ENCODE peak calls at places on chromosomes 4 and X, in ten cellular contexts. Z is kidney tubule cell; A is AG04450; O is naive thymus-derived CD8-positive, alpha-beta T cell; S is OCI-LY7; F is endothelial cell; P is CD8-positive, alpha-beta memory T cell; X is heart right ventricle; V is GM03348; D is aorta. R is an unnamed sample.

GRCh38 chr4:125519376-125520171 is 204.8 kb downstream of the FAT4 start:
- DNase-seq in X (no peak), P (no peak), V (no peak), Z (peak; percentile 46), O (no peak), S (no peak), F (no peak), D (no peak), A (no peak), R (no peak)

GRCh38 chrX:129945131-129945530 is 37.3 kb upstream of the BCORL1 start:
- DNase-seq in D (no peak), X (no peak), P (no peak), F (no peak), V (peak; percentile 18), A (no peak), Z (peak; percentile 29), S (no peak), O (no peak), R (no peak)

GRCh38 chr4:42594880-42595279 is 62.0 kb downstream of the ATP8A1 start:
- DNase-seq in A (no peak), P (no peak), O (no peak), S (no peak), D (no peak), F (no peak), X (no peak), V (no peak), Z (no peak), R (no peak)

GRCh38 chr4:24988776-24989175 is 42.0 kb downstream of the LGI2 start:
- DNase-seq in Z (peak; percentile 62), F (peak; percentile 18), D (no peak), X (no peak), S (no peak), A (no peak), V (peak; percentile 76), O (no peak), P (no peak), R (no peak)

GRCh38 chr4:1795304-1796195 is 2.5 kb downstream of the FGFR3 start:
- DNase-seq in F (no peak), S (no peak), X (no peak), Z (peak; percentile 17), D (no peak), V (no peak), A (no peak), O (no peak), P (no peak), R (no peak)

GRCh38 chrX:74353984-74354383 is 50.0 kb downstream of the ZCCHC13 start:
- DNase-seq in O (no peak), A (no peak), F (no peak), P (no peak), V (no peak), S (no peak), D (no peak), X (no peak), Z (no peak), R (no peak)

GRCh38 chr4:35252071-35252470 is 992.2 kb downstream of the ARAP2 start:
- DNase-seq in P (no peak), F (no peak), A (no peak), V (no peak), X (no peak), S (no peak), Z (no peak), D (no peak), O (no peak), R (no peak)

GRCh38 chrX:15447985-15448639 is 45.0 kb downstream of the PIR start:
- DNase-seq in V (peak; percentile 39), Z (peak; percentile 25), A (peak; percentile 20), D (no peak), O (no peak), F (no peak), S (no peak), P (no peak), X (no peak), R (no peak)

GRCh38 chr4:31045724-31046318 is 325.7 kb downstream of the PCDH7 start:
- DNase-seq in F (peak; percentile 4), D (no peak), Z (peak; percentile 42), O (no peak), V (peak; percentile 13), P (no peak), X (no peak), A (no peak), S (peak; percentile 31), R (no peak)

GRCh38 chr4:104163820-104164219 is 330.9 kb downstream of the CXXC4 start:
- DNase-seq in S (no peak), A (no peak), D (no peak), P (no peak), O (no peak), F (no peak), V (no peak), Z (no peak), X (no peak), R (no peak)

GRCh38 chr4:159787901-159788300 is 685.0 kb downstream of the RAPGEF2 start:
- DNase-seq in D (no peak), P (no peak), X (no peak), A (no peak), O (no peak), Z (peak; percentile 3), S (no peak), F (no peak), V (no peak), R (no peak)

GRCh38 chr4:152382057-152382785 is 153.7 kb downstream of the FBXW7 start:
- DNase-seq in S (no peak), O (no peak), X (peak; percentile 43), V (no peak), D (no peak), A (peak; percentile 10), Z (peak; percentile 16), F (no peak), P (no peak), R (no peak)

GRCh38 chr4:170979736-170980135 is 833.5 kb upstream of the GALNTL6 start:
- DNase-seq in D (no peak), P (no peak), F (no peak), S (no peak), A (no peak), V (no peak), X (no peak), Z (no peak), O (no peak), R (no peak)

GRCh38 chrX:1397001-1397400 is 5.1 kb upstream of the SLC25A6 start:
- DNase-seq in P (no peak), A (no peak), F (no peak), X (no peak), V (no peak), D (peak; percentile 67), S (no peak), O (no peak), Z (no peak), R (no peak)

GRCh38 chr4:119025440-119025839 is 110.2 kb upstream of the MYOZ2 start:
- DNase-seq in V (peak; percentile 33), F (no peak), P (no peak), S (no peak), D (peak; percentile 77), A (no peak), O (no peak), X (no peak), Z (peak; percentile 73), R (no peak)

GRCh38 chrX:124194903-124195302 is 137.6 kb upstream of the TEX13D start:
- DNase-seq in X (no peak), V (peak; percentile 9), P (no peak), Z (no peak), O (no peak), D (no peak), S (no peak), A (no peak), F (no peak), R (no peak)

GRCh38 chrX:47751670-47752069 is 85.0 kb upstream of the ZNF81 start:
- DNase-seq in S (peak; percentile 18), F (peak; percentile 39), A (no peak), P (peak; percentile 0), O (peak; percentile 19), Z (peak; percentile 59), X (peak; percentile 5), V (peak; percentile 13), D (no peak), R (peak; percentile 5)

GRCh38 chrX:11768039-11768438 is 10.0 kb downstream of the MSL3 start:
- DNase-seq in D (no peak), A (no peak), Z (no peak), X (no peak), V (no peak), P (no peak), S (no peak), O (no peak), F (no peak), R (no peak)

GRCh38 chrX:121987163-121987562 is 939.8 kb downstream of the GLUD2 start:
- DNase-seq in F (no peak), A (no peak), Z (no peak), S (no peak), V (peak; percentile 20), O (no peak), P (no peak), X (no peak), D (no peak), R (no peak)

GRCh38 chrX:69314436-69315348 is 149.4 kb upstream of the PJA1 start:
- DNase-seq in O (no peak), D (no peak), X (peak; percentile 5), P (no peak), S (no peak), Z (no peak), A (no peak), V (no peak), F (no peak), R (no peak)

GRCh38 chrX:42399632-42400024 is 378.3 kb downstream of the PPP1R2C start:
- DNase-seq in F (no peak), O (no peak), D (no peak), X (no peak), Z (no peak), A (no peak), P (no peak), S (no peak), V (no peak), R (no peak)

GRCh38 chr4:128854433-128854832 is 44.9 kb downstream of the JADE1 start:
- DNase-seq in O (no peak), P (no peak), V (peak; percentile 27), F (no peak), D (no peak), Z (no peak), X (no peak), A (no peak), S (no peak), R (no peak)

GRCh38 chr4:54085284-54085683 is 14.7 kb upstream of the GSX2 start:
- DNase-seq in V (peak; percentile 79), S (no peak), Z (peak; percentile 93), A (peak; percentile 69), X (peak; percentile 50), P (no peak), F (no peak), D (no peak), O (no peak), R (no peak)

GRCh38 chr4:18366136-18366535 is 344.6 kb upstream of the LCORL start:
- DNase-seq in Z (no peak), V (no peak), S (no peak), P (no peak), F (no peak), D (no peak), O (no peak), A (no peak), X (no peak), R (no peak)

GRCh38 chr4:141099326-141099725 is 33.9 kb downstream of the RNF150 start:
- DNase-seq in A (no peak), P (no peak), Z (peak; percentile 36), S (no peak), O (no peak), D (no peak), F (no peak), X (no peak), V (peak; percentile 52), R (no peak)

GRCh38 chr4:61003301-61003700 is 196.8 kb upstream of the ADGRL3 start:
- DNase-seq in Z (no peak), X (no peak), A (no peak), D (no peak), F (no peak), P (no peak), S (no peak), O (no peak), V (no peak), R (no peak)

GRCh38 chr4:56183344-56183959 is 203.8 kb downstream of the AASDH start:
- DNase-seq in A (no peak), D (peak; percentile 57), F (no peak), Z (no peak), S (peak; percentile 55), P (no peak), V (no peak), O (no peak), X (no peak), R (no peak)

GRCh38 chr4:121370729-121371325 is 10.0 kb downstream of the QRFPR start:
- DNase-seq in Z (peak; percentile 55), A (peak; percentile 1), F (peak; percentile 48), X (peak; percentile 55), D (no peak), P (no peak), V (peak; percentile 57), O (no peak), S (peak; percentile 27), R (peak; percentile 23)